ENCODE peak calls at places on chromosomes 1 and 21, in six cellular contexts. N is IMR-90; E is A549; T is effector memory CD4-positive, alpha-beta T cell; Q is tibial artery; K is keratinocyte. Z is an unnamed sample.

GRCh38 chr1:246683521-246683920 is 40.7 kb upstream of the SCCPDH start:
- DNase-seq in N (no peak), E (no peak), T (no peak), Q (no peak), K (no peak), Z (no peak)

GRCh38 chr1:66436378-66437135 is 97.4 kb upstream of the SGIP1 start:
- DNase-seq in N (peak), E (peak), T (no peak), Q (no peak), K (peak), Z (no peak)

GRCh38 chr1:43439121-43439581 is 14.6 kb downstream of the HYI start:
- DNase-seq in N (no peak), E (no peak), T (no peak), Q (peak), K (no peak), Z (no peak)

GRCh38 chr1:35120458-35121133 is 41.4 kb downstream of the ZMYM1 start:
- DNase-seq in N (peak), E (no peak), T (no peak), Q (no peak), K (no peak), Z (no peak)

GRCh38 chr21:45439901-45440461 is 35.0 kb downstream of the COL18A1 start:
- DNase-seq in N (no peak), E (no peak), T (no peak), Q (no peak), K (no peak), Z (no peak)

GRCh38 chr1:61951731-61952585 is 209.7 kb downstream of the PATJ start:
- DNase-seq in N (peak), E (no peak), T (no peak), Q (no peak), K (peak), Z (no peak)

GRCh38 chr1:193729429-193729828 is 543.0 kb upstream of the B3GALT2 start:
- DNase-seq in N (peak), E (no peak), T (no peak), Q (no peak), K (no peak), Z (no peak)

GRCh38 chr1:229060140-229060539 is 210.8 kb upstream of the RAB4A start:
- DNase-seq in N (no peak), E (no peak), T (no peak), Q (no peak), K (no peak), Z (no peak)

GRCh38 chr1:91513160-91513559 is 12.5 kb downstream of the CDC7 start:
- DNase-seq in N (peak), E (no peak), T (no peak), Q (no peak), K (no peak), Z (no peak)

GRCh38 chr1:42456010-42456753 is at the start of the genes PPCS and ZMYND12:
- DNase-seq in N (peak), E (peak), T (peak), Q (peak), K (no peak), Z (peak)

GRCh38 chr1:101112051-101112770 is 86.6 kb upstream of the DPH5 start:
- DNase-seq in N (no peak), E (no peak), T (peak), Q (peak), K (no peak), Z (no peak)

GRCh38 chr1:43445618-43446387 is 7.9 kb downstream of the HYI start:
- DNase-seq in N (peak), E (no peak), T (no peak), Q (peak), K (no peak), Z (no peak)

GRCh38 chr1:208437416-208437815 is 193.2 kb upstream of the PLXNA2 start:
- DNase-seq in N (peak), E (no peak), T (no peak), Q (no peak), K (no peak), Z (no peak)

GRCh38 chr1:100703716-100704115 is 15.8 kb upstream of the VCAM1 start:
- DNase-seq in N (no peak), E (no peak), T (no peak), Q (no peak), K (no peak), Z (no peak)

GRCh38 chr1:109264379-109264755 is 15.0 kb downstream of the CELSR2 start:
- DNase-seq in N (no peak), E (no peak), T (no peak), Q (no peak), K (no peak), Z (no peak)

GRCh38 chr21:41387042-41387819 is 25.4 kb downstream of the MX2 start:
- DNase-seq in N (no peak), E (no peak), T (no peak), Q (no peak), K (no peak), Z (no peak)
- H3K27ac ChIP-seq in N (no peak), E (no peak), T (no peak), Q (peak), K (no peak), Z (no peak)

DNA sequence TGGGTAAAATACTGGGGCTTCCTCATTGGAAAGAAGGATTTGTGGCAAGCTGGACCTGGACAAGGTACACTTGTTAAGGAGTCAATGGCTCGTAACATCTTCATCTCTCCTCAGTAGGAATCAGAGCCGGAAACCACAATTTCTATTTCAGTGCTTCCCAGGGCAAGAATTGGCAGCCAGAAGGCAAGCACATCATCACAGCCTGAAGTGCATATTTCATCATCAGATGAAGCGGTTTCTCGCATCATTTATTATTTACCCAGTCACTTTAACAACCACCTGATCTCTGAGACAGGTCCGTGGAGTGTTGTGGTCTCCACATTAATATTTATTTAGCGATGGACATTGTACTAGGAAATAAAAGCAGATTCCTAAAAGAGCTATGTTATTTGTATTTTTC is 55.0 kb downstream of the KCNJ15 start:
- DNase-seq in N (no peak), E (no peak), T (no peak), Q (no peak), K (no peak), Z (no peak)
- H3K27ac ChIP-seq in N (no peak), E (peak), T (no peak), Q (no peak), K (no peak), Z (no peak)

DNA sequence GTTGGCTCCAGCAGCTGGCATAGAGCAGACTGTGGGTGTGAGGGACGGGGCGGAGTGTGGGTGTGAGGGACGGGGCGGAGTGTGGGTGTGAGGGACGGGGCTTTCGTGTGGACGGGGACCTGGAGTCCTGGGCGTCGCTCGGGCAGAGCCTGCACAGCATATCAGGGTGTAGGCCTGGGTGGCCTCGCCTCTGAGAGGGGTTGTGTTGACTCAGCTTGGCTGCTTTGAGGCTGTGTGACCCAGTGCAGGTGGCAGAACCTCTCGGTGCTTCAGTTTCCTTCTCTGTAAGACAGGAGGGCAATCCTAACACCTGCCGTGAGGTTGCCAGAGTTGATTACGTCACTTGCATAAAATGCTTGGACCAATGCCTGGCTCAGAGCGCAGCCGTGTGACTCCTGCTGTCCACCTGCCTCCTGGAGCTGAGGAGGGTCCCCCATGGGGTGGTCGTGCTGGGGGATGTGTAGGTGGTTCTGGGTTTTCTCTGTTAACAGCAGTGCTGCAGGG is 15.3 kb downstream of the PDXK start:
- DNase-seq in N (no peak), E (no peak), T (no peak), Q (no peak), K (no peak), Z (no peak)
- H3K27ac ChIP-seq in N (no peak), E (peak), T (no peak), Q (peak), K (peak), Z (peak)

GRCh38 chr1:27935721-27936120 is 921 bp downstream of the SMPDL3B start:
- DNase-seq in N (no peak), E (no peak), T (no peak), Q (no peak), K (no peak), Z (no peak)

GRCh38 chr1:27936370-27936769 is 1.6 kb downstream of the SMPDL3B start:
- DNase-seq in N (no peak), E (no peak), T (no peak), Q (no peak), K (no peak), Z (no peak)

GRCh38 chr1:27934818-27935549 is at the start of gene SMPDL3B:
- DNase-seq in N (no peak), E (peak), T (no peak), Q (no peak), K (no peak), Z (no peak)

GRCh38 chr1:27938488-27938887 is 3.7 kb downstream of the SMPDL3B start:
- DNase-seq in N (no peak), E (no peak), T (no peak), Q (no peak), K (no peak), Z (no peak)

DNA sequence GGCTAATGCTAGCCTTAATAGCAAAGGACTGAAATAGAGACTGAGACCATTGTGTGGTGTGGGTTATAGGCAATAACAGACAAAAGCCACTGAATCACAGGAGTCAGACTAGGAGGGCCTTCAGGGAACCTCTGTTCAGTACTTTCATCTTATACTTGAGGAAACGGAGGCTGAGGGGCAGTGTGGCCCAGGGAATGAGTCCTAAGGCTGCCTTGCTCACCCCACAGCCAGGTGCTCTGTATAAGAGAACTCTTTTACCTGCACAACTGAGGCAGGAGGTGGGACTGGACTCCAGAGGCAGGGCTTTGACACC is 2.7 kb downstream of the SMPDL3B start:
- DNase-seq in N (no peak), E (no peak), T (no peak), Q (no peak), K (no peak), Z (no peak)
- H3K27ac ChIP-seq in N (no peak), E (no peak), T (no peak), Q (no peak), K (no peak), Z (no peak)

GRCh38 chr21:42389449-42389835 is 6.4 kb downstream of the TMPRSS3 start:
- DNase-seq in N (no peak), E (no peak), T (no peak), Q (no peak), K (no peak), Z (no peak)
- H3K27ac ChIP-seq in N (no peak), E (no peak), T (no peak), Q (no peak), K (no peak), Z (no peak)